ENCODE peak calls at places on chromosomes 7 and 10, in eight cellular contexts. E, L, V, X, T, B, F and I are unnamed samples.

GRCh38 chr7:77395543-77395942 is 20.6 kb downstream of the GSAP start:
- DNase-seq in F (no peak), L (no peak), E (no peak), V (no peak), T (no peak), B (no peak), X (no peak), I (no peak)

GRCh38 chr10:28690545-28690944 is 13.2 kb downstream of the BAMBI start:
- DNase-seq in V (no peak), B (no peak), X (no peak), F (no peak), T (no peak), L (no peak), E (no peak), I (no peak)

GRCh38 chr7:72335561-72336381 is 76.4 kb downstream of the CALN1 start:
- DNase-seq in V (peak), B (no peak), E (no peak), L (no peak), F (no peak), T (no peak), X (no peak), I (no peak)

GRCh38 chr10:43573250-43574034 is 974 bp downstream of the ZNF239 start:
- DNase-seq in E (no peak), F (no peak), T (no peak), V (no peak), X (peak), L (no peak), B (peak), I (no peak)

GRCh38 chr10:133332936-133333699 is 3.6 kb downstream of the CALY start:
- DNase-seq in X (no peak), V (no peak), T (no peak), B (no peak), F (no peak), L (no peak), E (no peak), I (no peak)

GRCh38 chr10:69327463-69328345 is 49.4 kb downstream of the HK1 start:
- DNase-seq in T (peak), L (no peak), B (peak), V (peak), E (peak), X (peak), F (no peak), I (peak)

GRCh38 chr7:128691227-128691626 is 19.1 kb downstream of the GARIN1A start:
- DNase-seq in B (no peak), T (no peak), V (no peak), E (no peak), X (no peak), F (no peak), L (no peak), I (no peak)

GRCh38 chr10:80319318-80319717 is 29.9 kb upstream of the MAT1A start:
- DNase-seq in T (no peak), F (no peak), V (no peak), L (no peak), E (no peak), B (no peak), X (no peak), I (no peak)

GRCh38 chr7:98674461-98674860 is 57.4 kb downstream of the NPTX2 start:
- DNase-seq in B (no peak), L (no peak), T (no peak), X (no peak), F (no peak), E (no peak), V (no peak), I (no peak)

GRCh38 chr7:125099519-125099918 is 169.9 kb upstream of the POT1 start:
- DNase-seq in E (no peak), T (no peak), B (no peak), X (no peak), L (no peak), V (no peak), F (no peak), I (no peak)

GRCh38 chr7:95933618-95934017 is 161.3 kb downstream of the DYNC1I1 start:
- DNase-seq in X (no peak), E (no peak), L (no peak), V (no peak), T (no peak), F (no peak), B (no peak), I (no peak)

GRCh38 chr7:44636926-44637325 is 30.5 kb downstream of the OGDH start:
- DNase-seq in E (no peak), T (no peak), L (no peak), F (no peak), X (no peak), B (no peak), V (peak), I (no peak)

GRCh38 chr10:102267748-102268147 is 22.4 kb downstream of the GBF1 start:
- DNase-seq in F (no peak), L (no peak), B (no peak), T (peak), V (no peak), X (no peak), E (no peak), I (no peak)

GRCh38 chr7:36204044-36204663 is 51.1 kb downstream of the EEPD1 start:
- DNase-seq in E (no peak), T (no peak), B (no peak), L (no peak), V (no peak), F (no peak), X (no peak), I (no peak)

GRCh38 chr10:74922921-74923320 is 96.5 kb downstream of the KAT6B start:
- DNase-seq in B (no peak), L (no peak), E (no peak), X (no peak), F (no peak), V (no peak), T (peak), I (no peak)

GRCh38 chr10:114684822-114685209 is 26.7 kb upstream of the ABLIM1 start:
- DNase-seq in L (no peak), B (no peak), X (no peak), E (no peak), F (no peak), V (no peak), T (peak), I (peak)

GRCh38 chr10:126387041-126387908 is 1.0 kb downstream of the ADAM12 start:
- DNase-seq in V (peak), E (peak), L (no peak), T (peak), X (peak), F (no peak), B (no peak), I (peak)

GRCh38 chr10:86727992-86728559 is 28.3 kb upstream of the BMPR1A start:
- DNase-seq in L (no peak), E (no peak), T (no peak), V (no peak), B (no peak), F (no peak), X (no peak), I (no peak)

GRCh38 chr10:30728786-30729185 is 99.2 kb upstream of the LYZL2 start:
- DNase-seq in T (no peak), L (no peak), X (no peak), E (no peak), V (no peak), F (no peak), B (no peak), I (no peak)

GRCh38 chr7:90222811-90223725 is 11.5 kb downstream of the STEAP2 start:
- DNase-seq in X (no peak), T (peak), E (no peak), F (no peak), V (no peak), B (no peak), L (no peak), I (no peak)

GRCh38 chr10:49504528-49504927 is 34.4 kb downstream of the ERCC6 start:
- DNase-seq in E (no peak), F (no peak), L (no peak), V (no peak), T (no peak), X (no peak), B (no peak), I (no peak)

GRCh38 chr7:12458520-12459131 is 55.0 kb upstream of the VWDE start:
- DNase-seq in F (no peak), T (peak), L (no peak), E (no peak), X (peak), B (peak), V (no peak), I (no peak)

GRCh38 chr7:7424151-7424873 is 111.4 kb downstream of the COL28A1 start:
- DNase-seq in X (peak), V (peak), B (peak), F (no peak), E (peak), L (peak), T (peak), I (peak)

GRCh38 chr10:122019414-122019975 is 30.5 kb downstream of the TACC2 start:
- DNase-seq in L (no peak), X (no peak), B (no peak), V (no peak), F (no peak), T (peak), E (no peak), I (peak)

GRCh38 chr10:51459476-51459875 is 239.9 kb downstream of the CSTF2T start:
- DNase-seq in E (no peak), V (no peak), L (no peak), B (no peak), F (no peak), T (no peak), X (no peak), I (no peak)

GRCh38 chr7:138324905-138325304 is 135.2 kb upstream of the TRIM24 start:
- DNase-seq in B (no peak), T (no peak), L (no peak), X (no peak), E (no peak), V (no peak), F (no peak), I (no peak)

GRCh38 chr7:80335473-80336232 is 176.2 kb downstream of the GNAT3 start:
- DNase-seq in B (no peak), V (no peak), X (no peak), F (no peak), T (no peak), L (no peak), E (no peak), I (peak)

GRCh38 chr7:47574473-47575328 is 7.2 kb downstream of the TNS3 start:
- DNase-seq in X (no peak), V (no peak), T (no peak), E (peak), F (no peak), L (no peak), B (no peak), I (peak)

GRCh38 chr7:139441961-139442360 is 41.5 kb downstream of the KLRG2 start:
- DNase-seq in E (no peak), F (no peak), X (no peak), V (no peak), L (no peak), T (peak), B (no peak), I (no peak)

GRCh38 chr7:30553141-30553540 is 41.5 kb upstream of the GARS1 start:
- DNase-seq in B (no peak), E (no peak), L (no peak), F (no peak), T (no peak), X (no peak), V (no peak), I (no peak)
- H3K4me3 ChIP-seq in B (no peak), E (no peak), L (no peak), F (no peak), T (no peak), X (no peak), V (no peak), I (no peak)

DNA sequence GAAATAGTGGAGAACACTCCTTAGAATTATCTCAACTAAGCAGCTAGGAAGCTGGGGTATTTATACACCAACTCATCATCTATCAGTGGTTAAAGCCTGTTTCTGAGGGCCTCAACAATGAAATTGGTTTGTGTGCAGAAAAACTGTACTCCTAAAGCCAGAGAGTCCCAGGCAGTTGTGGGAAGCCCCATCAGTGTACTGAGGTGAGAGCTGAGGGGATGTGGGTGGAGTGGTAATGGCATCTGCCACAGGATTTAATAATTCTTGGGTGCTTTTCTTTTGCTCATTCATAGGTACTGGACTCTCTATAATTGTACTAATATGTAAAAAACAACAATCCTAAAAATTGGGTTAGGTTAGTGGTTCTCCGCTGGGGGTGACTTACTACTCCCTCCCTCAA is 267.5 kb downstream of the PTEN start:
- DNase-seq in L (no peak), X (no peak), T (no peak), F (no peak), B (no peak), E (no peak), V (no peak), I (no peak)
- H3K27ac ChIP-seq in L (no peak), X (no peak), T (peak), F (peak), B (no peak), E (no peak), V (no peak), I (no peak)

GRCh38 chr10:79313320-79313719 is 33.9 kb upstream of the PPIF start:
- DNase-seq in E (no peak), F (no peak), L (no peak), X (no peak), B (no peak), T (no peak), V (no peak), I (no peak)
- H3K4me3 ChIP-seq in E (no peak), F (no peak), L (no peak), X (no peak), B (no peak), T (no peak), V (no peak), I (no peak)

GRCh38 chr7:27151341-27151944 is 940 bp downstream of the HOXA3 start:
- DNase-seq in L (no peak), X (no peak), B (no peak), F (no peak), V (no peak), T (peak), E (no peak), I (peak)
- H3K27ac ChIP-seq in L (peak), X (no peak), B (no peak), F (peak), V (no peak), T (peak), E (peak), I (peak)

DNA sequence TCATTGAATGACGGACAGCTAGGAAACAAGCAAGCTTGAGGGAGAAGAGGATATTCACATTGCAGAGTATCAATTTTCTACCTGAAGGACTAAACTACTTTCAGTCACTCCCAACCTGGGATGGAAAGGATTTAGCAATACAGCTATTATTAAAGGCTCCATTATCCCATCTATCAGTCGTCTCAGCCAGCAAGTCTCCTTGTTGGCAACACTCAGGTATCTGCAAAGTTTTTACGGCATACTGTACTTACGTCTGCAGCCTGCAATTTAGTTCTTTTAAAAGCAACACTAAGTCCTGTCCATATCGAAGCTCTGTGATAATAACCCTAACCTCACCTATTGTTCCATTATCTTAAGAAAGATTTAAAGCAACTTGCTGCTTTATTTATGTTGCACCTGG is 689.4 kb downstream of the PARD3 start:
- DNase-seq in F (no peak), T (no peak), V (no peak), E (no peak), L (no peak), B (no peak), X (no peak), I (no peak)
- H3K4me3 ChIP-seq in F (no peak), T (no peak), V (no peak), E (no peak), L (no peak), B (no peak), X (no peak), I (no peak)

DNA sequence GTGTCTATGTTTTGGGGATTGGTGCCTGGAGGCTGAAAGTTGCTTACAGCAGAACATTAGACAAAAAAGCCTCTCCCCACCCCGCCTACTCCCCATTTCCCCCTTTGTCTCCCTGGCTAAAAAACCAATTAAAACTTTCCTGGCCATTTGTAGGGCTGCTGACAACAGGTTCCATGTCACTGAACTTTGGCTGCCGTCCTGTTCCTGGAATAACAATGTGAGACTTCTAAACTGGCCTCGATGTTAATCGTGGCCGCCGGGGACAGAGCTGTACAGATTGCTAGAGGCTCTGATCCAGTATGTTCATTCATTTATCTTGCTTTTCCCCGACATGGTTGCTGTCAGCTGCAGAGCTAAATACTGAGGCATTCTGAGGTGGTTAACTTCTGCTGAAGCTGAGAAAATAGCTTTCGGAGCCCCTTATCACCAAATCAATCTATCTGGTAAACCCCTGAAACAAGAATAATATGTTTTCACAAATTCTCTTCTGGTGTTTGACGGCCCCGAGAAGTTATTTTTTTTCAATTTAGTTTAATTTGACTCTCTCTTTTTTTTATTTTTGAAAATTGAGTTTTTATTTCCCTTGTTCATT is 271.6 kb downstream of the GFRA1 start:
- DNase-seq in L (no peak), B (no peak), X (no peak), F (no peak), T (no peak), V (no peak), E (no peak), I (no peak)
- H3K27ac ChIP-seq in L (no peak), B (no peak), X (no peak), F (no peak), T (no peak), V (no peak), E (no peak), I (no peak)

GRCh38 chr10:119919823-119920222 is 27.3 kb downstream of the SEC23IP start:
- DNase-seq in B (no peak), T (no peak), X (no peak), V (no peak), L (no peak), F (no peak), E (no peak), I (no peak)
- H3K4me3 ChIP-seq in B (no peak), T (no peak), X (no peak), V (no peak), L (no peak), F (no peak), E (no peak), I (no peak)

DNA sequence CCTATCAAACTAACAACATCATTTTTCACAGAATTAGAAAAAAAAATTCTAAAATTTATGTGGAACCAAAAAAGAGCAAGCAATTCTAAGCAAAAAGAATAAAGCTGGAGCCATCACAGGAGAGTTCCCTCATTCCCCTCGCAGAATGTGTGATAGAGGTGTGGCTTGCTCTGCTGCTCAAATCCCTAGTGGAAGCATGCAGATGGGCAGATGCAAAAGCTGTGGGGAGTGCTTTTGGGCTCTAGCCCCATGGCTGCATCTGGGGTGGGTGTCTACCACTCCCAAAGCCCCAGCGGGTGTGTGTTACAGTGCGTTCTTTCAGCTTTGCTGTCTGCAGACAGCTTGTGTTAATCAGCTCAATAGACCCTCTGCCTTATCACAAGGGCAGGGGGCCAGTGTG is 576.0 kb upstream of the LRRN3 start:
- DNase-seq in B (no peak), F (no peak), X (no peak), L (no peak), T (no peak), V (no peak), E (no peak), I (no peak)
- H3K27ac ChIP-seq in B (no peak), F (no peak), X (no peak), L (no peak), T (no peak), V (no peak), E (no peak), I (no peak)